ENCODE peak calls at places on chromosomes 16 and 17, in six cellular contexts. D, G, N, T, E and I are unnamed samples.
A peak's percentile ranks its signal among the peaks of the same experiment; 100 is the strongest.

GRCh38 chr17:15981646-15982580 is 17.6 kb downstream of the ZSWIM7 start:
- DNase-seq in D (no peak), G (no peak), N (no peak), T (no peak), E (no peak), I (no peak)

GRCh38 chr17:61371179-61371578 is 28.5 kb upstream of the TBX2 start:
- DNase-seq in D (no peak), G (no peak), N (no peak), T (no peak), E (no peak), I (no peak)

GRCh38 chr17:35750526-35751395 is 2.3 kb downstream of the GAS2L2 start:
- DNase-seq in D (no peak), G (no peak), N (no peak), T (no peak), E (no peak), I (no peak)

GRCh38 chr17:59842901-59843652 is 49.7 kb downstream of the TUBD1 start:
- DNase-seq in D (peak; percentile 29), G (no peak), N (peak; percentile 56), T (peak; percentile 61), E (peak; percentile 89), I (peak; percentile 96)

GRCh38 chr16:49471038-49471727 is 97.6 kb downstream of the C16orf78 start:
- DNase-seq in D (peak; percentile 20), G (no peak), N (no peak), T (no peak), E (no peak), I (no peak)

GRCh38 chr17:56656961-56657360 is 63.5 kb downstream of the NOG start:
- DNase-seq in D (no peak), G (no peak), N (no peak), T (no peak), E (no peak), I (no peak)

GRCh38 chr16:78210305-78210704 is 110.9 kb downstream of the WWOX start:
- DNase-seq in D (no peak), G (no peak), N (no peak), T (no peak), E (no peak), I (no peak)

GRCh38 chr16:49556252-49557069 is 182.9 kb downstream of the C16orf78 start:
- DNase-seq in D (no peak), G (no peak), N (no peak), T (no peak), E (no peak), I (no peak)

GRCh38 chr17:1438593-1439083 is 17.4 kb downstream of the CRK start:
- DNase-seq in D (no peak), G (no peak), N (no peak), T (no peak), E (no peak), I (no peak)

GRCh38 chr17:56939869-56940484 is 20.9 kb downstream of the COIL start:
- DNase-seq in D (no peak), G (no peak), N (no peak), T (no peak), E (peak; percentile 52), I (no peak)

GRCh38 chr17:55053855-55054254 is 85.3 kb downstream of the STXBP4 start:
- DNase-seq in D (no peak), G (no peak), N (no peak), T (no peak), E (no peak), I (no peak)

GRCh38 chr17:10067446-10068143 is 130.8 kb downstream of the GAS7 start:
- DNase-seq in D (no peak), G (no peak), N (no peak), T (no peak), E (no peak), I (no peak)

GRCh38 chr16:2964416-2965223 is 545 bp downstream of the KREMEN2 start:
- DNase-seq in D (no peak), G (no peak), N (peak; percentile 57), T (peak; percentile 58), E (no peak), I (no peak)

GRCh38 chr16:82506734-82507133 is 120.0 kb upstream of the CDH13 start:
- DNase-seq in D (no peak), G (no peak), N (no peak), T (no peak), E (peak; percentile 3), I (no peak)

GRCh38 chr16:12011565-12011964 is 35.0 kb downstream of the SNX29 start:
- DNase-seq in D (no peak), G (no peak), N (no peak), T (no peak), E (no peak), I (no peak)

GRCh38 chr16:72313903-72314302 is 141.9 kb upstream of the PMFBP1 start:
- DNase-seq in D (no peak), G (no peak), N (no peak), T (no peak), E (no peak), I (no peak)

GRCh38 chr17:9057310-9057709 is 36.0 kb downstream of the NTN1 start:
- DNase-seq in D (no peak), G (no peak), N (no peak), T (no peak), E (no peak), I (no peak)

GRCh38 chr16:10509534-10510025 is 70.8 kb downstream of the EMP2 start:
- DNase-seq in D (peak; percentile 65), G (peak; percentile 33), N (no peak), T (peak; percentile 72), E (peak; percentile 52), I (no peak)

GRCh38 chr16:10100829-10101228 is 81.4 kb downstream of the GRIN2A start:
- DNase-seq in D (no peak), G (no peak), N (no peak), T (no peak), E (no peak), I (no peak)

GRCh38 chr17:39757931-39758873 is 20.5 kb downstream of the GRB7 start:
- DNase-seq in D (no peak), G (no peak), N (no peak), T (no peak), E (no peak), I (no peak)

GRCh38 chr16:868386-868755 is 67.8 kb upstream of the GNG13 start:
- DNase-seq in D (no peak), G (no peak), N (peak; percentile 25), T (no peak), E (no peak), I (no peak)

GRCh38 chr17:45223541-45224528 is 2.1 kb downstream of the FMNL1 start:
- DNase-seq in D (no peak), G (no peak), N (no peak), T (no peak), E (no peak), I (no peak)

GRCh38 chr17:32015245-32016013 is 8.2 kb downstream of the LRRC37B start:
- DNase-seq in D (no peak), G (no peak), N (no peak), T (peak; percentile 16), E (no peak), I (no peak)

GRCh38 chr16:2686912-2687507 is 4.7 kb downstream of the KCTD5 start:
- DNase-seq in D (peak; percentile 53), G (no peak), N (peak; percentile 79), T (no peak), E (no peak), I (no peak)

GRCh38 chr16:55701442-55702319 is 45.9 kb downstream of the SLC6A2 start:
- DNase-seq in D (peak; percentile 73), G (no peak), N (peak; percentile 72), T (peak; percentile 73), E (peak; percentile 20), I (no peak)

GRCh38 chr17:882827-883585 is 96.6 kb downstream of the NXN start:
- DNase-seq in D (no peak), G (no peak), N (no peak), T (peak; percentile 89), E (no peak), I (no peak)

GRCh38 chr16:23726710-23727109 is 13.7 kb upstream of the ERN2 start:
- DNase-seq in D (no peak), G (no peak), N (no peak), T (no peak), E (no peak), I (no peak)
- TF ChIP-seq CTCF in D (no peak), G (no peak), N (no peak), T (no peak), E (no peak), I (no peak)

DNA sequence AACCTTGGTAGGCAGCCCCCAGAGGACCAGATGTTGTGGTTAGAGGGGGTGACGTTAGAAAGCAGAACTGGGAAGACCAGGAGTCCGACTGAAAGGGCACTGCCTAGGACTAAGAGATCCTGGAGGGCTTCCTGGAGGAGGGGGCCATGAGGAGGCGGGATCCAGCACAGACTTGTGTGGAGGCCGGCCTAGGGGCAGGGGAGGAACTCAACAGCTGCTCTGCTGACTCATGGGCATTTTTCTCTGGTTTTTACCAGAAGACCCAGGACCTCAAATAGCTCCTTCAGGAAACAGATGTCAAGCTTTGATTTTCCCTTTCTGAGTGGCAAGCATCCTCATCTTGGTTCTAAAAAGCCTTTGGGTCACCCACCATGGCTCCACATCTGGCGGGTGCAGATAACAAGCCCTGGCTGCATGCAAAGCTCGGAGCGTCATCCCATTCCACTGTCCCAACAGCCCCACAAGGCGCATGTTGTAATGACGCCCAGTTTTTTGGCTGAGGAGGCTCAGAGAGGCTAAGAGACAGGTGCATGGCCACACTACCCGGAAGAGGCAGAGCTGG is 29.0 kb downstream of the IL21R start:
- DNase-seq in D (peak; percentile 18), G (no peak), N (no peak), T (no peak), E (no peak), I (no peak)
- H3K4me3 ChIP-seq in D (no peak overlapping the region), G (no peak overlapping the region), N (no peak overlapping the region), T (no peak overlapping the region), E (no peak overlapping the region), I (no peak overlapping the region)

DNA sequence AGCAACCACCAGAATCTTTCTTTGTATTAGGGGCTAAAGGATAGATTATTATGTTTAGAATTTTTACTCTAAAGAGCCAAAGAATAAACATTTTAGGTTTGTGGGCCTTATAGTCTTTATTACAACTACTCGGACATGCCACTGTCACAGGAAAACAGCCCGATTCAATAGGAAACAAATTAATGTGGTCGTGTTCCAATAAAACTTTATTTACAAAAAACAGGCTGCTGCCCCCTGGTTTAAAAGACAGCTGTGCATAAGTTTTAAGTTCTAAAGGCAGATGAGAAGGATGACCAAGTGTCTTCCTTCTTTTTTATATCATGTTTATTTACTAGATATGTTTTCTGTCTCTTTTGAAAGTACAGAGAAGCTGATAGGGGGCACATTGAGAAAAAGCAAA is 166.5 kb downstream of the HS3ST3A1 start:
- DNase-seq in D (no peak), G (no peak), N (no peak), T (no peak), E (no peak), I (no peak)
- TF ChIP-seq CTCF in D (no peak), G (no peak), N (no peak), T (no peak), E (no peak), I (no peak)

DNA sequence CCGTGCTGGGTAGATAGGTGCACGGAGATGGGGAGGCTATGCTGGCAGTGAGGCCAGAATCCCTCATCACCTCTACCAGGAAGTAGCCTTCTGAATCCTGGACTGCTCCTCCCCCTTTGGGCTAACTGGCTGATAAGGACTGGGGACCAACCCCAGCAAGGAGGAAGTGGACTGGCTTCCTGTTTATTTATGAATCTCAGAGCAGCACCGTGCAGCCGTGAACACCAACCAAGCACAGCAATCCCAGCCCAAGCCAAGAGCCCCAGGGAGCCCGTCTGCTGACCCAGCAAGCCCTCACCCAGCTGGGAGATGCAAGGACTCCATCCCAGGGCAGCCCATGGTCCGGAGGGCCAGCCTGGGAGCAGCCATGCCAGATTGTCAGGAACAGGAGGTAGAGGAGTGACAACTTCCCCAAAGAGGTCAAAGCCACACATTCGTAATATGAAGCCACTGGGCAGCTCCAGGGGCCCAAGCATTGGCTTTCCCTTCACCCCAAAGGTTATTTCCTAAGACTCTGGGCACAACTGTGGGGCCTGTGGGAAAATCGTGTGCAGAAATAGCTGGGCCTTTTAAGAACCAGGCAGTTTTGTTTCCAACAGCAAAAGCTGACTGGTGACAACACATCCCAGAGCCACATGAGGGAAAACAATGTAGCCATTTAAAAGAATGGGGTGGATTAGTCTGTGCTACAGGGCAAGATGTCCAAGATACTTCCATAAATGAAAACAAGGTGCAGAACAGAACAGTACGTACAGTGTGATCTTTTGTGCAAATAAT is 23.9 kb downstream of the PHB1 start:
- DNase-seq in D (peak; percentile 41), G (no peak), N (peak; percentile 57), T (no peak), E (no peak), I (no peak)
- H3K4me3 ChIP-seq in D (no peak overlapping the region), G (no peak overlapping the region), N (peak overlapping the region; percentile 27), T (no peak overlapping the region), E (no peak overlapping the region), I (no peak overlapping the region)